ENCODE peak calls at places on chromosomes 1 and 21, in nine cellular contexts. B is A549; O is AG09309; W is AG04450; D is mesothelial cell of epicardium; C is WERI-Rb-1; E is activated CD8-positive, alpha-beta T cell treated with anti-CD3 and anti-CD28 coated beads for 36 hours; X is brain microvascular endothelial cell; N is AG09319. G is an unnamed sample.

GRCh38 chr1:6016191-6016865 is 24.1 kb upstream of the NPHP4 start:
- DNase-seq in B (no peak), O (no peak), W (no peak), D (no peak), C (no peak), E (no peak), X (peak; percentile 52), N (no peak), G (peak; percentile 23)

GRCh38 chr1:42420145-42420544 is 35.7 kb downstream of the ZMYND12 start:
- DNase-seq in B (no peak), O (no peak), W (no peak), D (no peak), C (no peak), E (no peak), X (no peak), N (no peak), G (no peak)

GRCh38 chr1:54883349-54884102 is 3.5 kb downstream of the DHCR24 start:
- DNase-seq in B (no peak), O (no peak), W (no peak), D (no peak), C (no peak), E (no peak), X (no peak), N (no peak), G (peak; percentile 52)

GRCh38 chr1:192809286-192810252 is 730 bp downstream of the RGS2 start:
- DNase-seq in B (peak; percentile 23), O (no peak), W (no peak), D (no peak), C (peak; percentile 11), E (peak; percentile 83), X (peak; percentile 55), N (no peak), G (peak; percentile 47)

GRCh38 chr1:224219011-224219611 is 36.1 kb downstream of the DEGS1 start:
- DNase-seq in B (no peak), O (no peak), W (no peak), D (no peak), C (peak; percentile 8), E (no peak), X (no peak), N (no peak), G (no peak)

GRCh38 chr1:150009604-150010387 is 730 bp downstream of the OTUD7B start:
- DNase-seq in B (peak; percentile 35), O (peak; percentile 49), W (peak; percentile 63), D (no peak), C (peak; percentile 56), E (peak; percentile 83), X (peak; percentile 77), N (peak; percentile 56), G (peak; percentile 87)

GRCh38 chr1:181391297-181391905 is 91.9 kb upstream of the CACNA1E start:
- DNase-seq in B (no peak), O (no peak), W (no peak), D (no peak), C (no peak), E (no peak), X (no peak), N (no peak), G (no peak)

GRCh38 chr21:38503588-38503987 is 5.3 kb upstream of the ERG start:
- DNase-seq in B (no peak), O (no peak), W (no peak), D (no peak), C (no peak), E (no peak), X (peak; percentile 79), N (no peak), G (peak; percentile 14)

GRCh38 chr1:208235983-208236761 is 8.0 kb downstream of the PLXNA2 start:
- DNase-seq in B (no peak), O (no peak), W (no peak), D (no peak), C (no peak), E (peak; percentile 35), X (peak; percentile 59), N (no peak), G (peak; percentile 77)

GRCh38 chr1:1041092-1041503 is 21.2 kb downstream of the AGRN start:
- DNase-seq in B (no peak), O (no peak), W (no peak), D (no peak), C (no peak), E (no peak), X (no peak), N (no peak), G (no peak)

GRCh38 chr1:13828454-13829151 is 128.6 kb downstream of the PRDM2 start:
- DNase-seq in B (peak; percentile 19), O (no peak), W (no peak), D (peak; percentile 52), C (peak; percentile 71), E (peak; percentile 66), X (no peak), N (no peak), G (peak; percentile 47)

GRCh38 chr1:235993652-235994051 is 71.2 kb downstream of the NID1 start:
- DNase-seq in B (no peak), O (no peak), W (no peak), D (no peak), C (no peak), E (no peak), X (no peak), N (no peak), G (no peak)

GRCh38 chr1:235992346-235992745 is 72.5 kb downstream of the NID1 start:
- DNase-seq in B (no peak), O (no peak), W (no peak), D (no peak), C (no peak), E (no peak), X (no peak), N (no peak), G (no peak)

GRCh38 chr1:235992868-235993267 is 72.0 kb downstream of the NID1 start:
- DNase-seq in B (no peak), O (no peak), W (no peak), D (no peak), C (no peak), E (no peak), X (no peak), N (no peak), G (no peak)

GRCh38 chr1:235989105-235989504 is 75.8 kb downstream of the NID1 start:
- DNase-seq in B (no peak), O (no peak), W (no peak), D (no peak), C (no peak), E (no peak), X (no peak), N (no peak), G (no peak)

DNA sequence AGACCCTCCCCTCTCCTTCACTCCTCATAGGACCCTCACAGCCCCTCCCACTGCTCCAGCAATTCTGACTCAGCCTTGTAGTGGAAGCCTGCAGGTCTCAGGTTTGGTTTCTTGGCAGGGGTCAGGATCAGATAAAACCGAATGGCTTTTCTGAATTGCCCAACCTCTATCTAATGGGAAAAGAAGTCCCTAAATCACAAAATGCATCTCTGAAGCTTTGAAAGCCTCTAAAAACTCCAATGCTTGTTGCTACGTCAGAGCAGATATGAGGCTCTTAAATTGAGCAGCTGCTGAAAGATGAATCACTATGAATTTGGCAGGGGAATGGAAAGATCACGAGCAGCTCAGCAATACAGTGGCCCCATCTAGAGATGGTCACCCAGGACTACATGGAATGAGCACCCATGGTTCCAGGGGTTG is 74.5 kb downstream of the NID1 start:
- DNase-seq in B (no peak), O (no peak), W (no peak), D (no peak), C (no peak), E (no peak), X (peak; percentile 63), N (no peak), G (peak; percentile 45)
- TF ChIP-seq CTCF in B (no peak), O (peak; percentile 29), W (no peak), D (no peak), C (no peak), E (no peak), X (no peak), N (no peak), G (no peak)

GRCh38 chr21:42112857-42113256 is 41.7 kb downstream of the UMODL1 start:
- DNase-seq in B (no peak), O (no peak), W (peak; percentile 29), D (no peak), C (no peak), E (no peak), X (peak; percentile 24), N (no peak), G (no peak)

GRCh38 chr21:42114646-42115045 is 43.5 kb downstream of the UMODL1 start:
- DNase-seq in B (no peak), O (no peak), W (no peak), D (no peak), C (peak; percentile 48), E (no peak), X (no peak), N (no peak), G (no peak)

GRCh38 chr21:42112223-42112622 is 41.1 kb downstream of the UMODL1 start:
- DNase-seq in B (no peak), O (no peak), W (no peak), D (no peak), C (no peak), E (no peak), X (no peak), N (no peak), G (no peak)

GRCh38 chr21:42115136-42115683 is 44.1 kb downstream of the UMODL1 start:
- DNase-seq in B (no peak), O (no peak), W (no peak), D (no peak), C (no peak), E (no peak), X (no peak), N (no peak), G (no peak)

GRCh38 chr21:42113926-42114409 is 42.9 kb downstream of the UMODL1 start:
- DNase-seq in B (peak; percentile 32), O (no peak), W (no peak), D (no peak), C (no peak), E (no peak), X (no peak), N (no peak), G (peak; percentile 80)
- TF ChIP-seq CTCF in B (no peak), O (peak; percentile 27), W (peak; percentile 7), D (peak; percentile 18), C (no peak), E (no peak), X (no peak), N (peak; percentile 18), G (peak; percentile 12)

GRCh38 chr1:67551375-67551774 is 121.2 kb upstream of the SERBP1 start:
- DNase-seq in B (no peak), O (no peak), W (no peak), D (no peak), C (no peak), E (no peak), X (no peak), N (no peak), G (no peak)
- TF ChIP-seq CTCF in B (no peak), O (no peak), W (no peak), D (no peak), C (no peak), E (no peak), X (no peak), N (no peak), G (no peak)

DNA sequence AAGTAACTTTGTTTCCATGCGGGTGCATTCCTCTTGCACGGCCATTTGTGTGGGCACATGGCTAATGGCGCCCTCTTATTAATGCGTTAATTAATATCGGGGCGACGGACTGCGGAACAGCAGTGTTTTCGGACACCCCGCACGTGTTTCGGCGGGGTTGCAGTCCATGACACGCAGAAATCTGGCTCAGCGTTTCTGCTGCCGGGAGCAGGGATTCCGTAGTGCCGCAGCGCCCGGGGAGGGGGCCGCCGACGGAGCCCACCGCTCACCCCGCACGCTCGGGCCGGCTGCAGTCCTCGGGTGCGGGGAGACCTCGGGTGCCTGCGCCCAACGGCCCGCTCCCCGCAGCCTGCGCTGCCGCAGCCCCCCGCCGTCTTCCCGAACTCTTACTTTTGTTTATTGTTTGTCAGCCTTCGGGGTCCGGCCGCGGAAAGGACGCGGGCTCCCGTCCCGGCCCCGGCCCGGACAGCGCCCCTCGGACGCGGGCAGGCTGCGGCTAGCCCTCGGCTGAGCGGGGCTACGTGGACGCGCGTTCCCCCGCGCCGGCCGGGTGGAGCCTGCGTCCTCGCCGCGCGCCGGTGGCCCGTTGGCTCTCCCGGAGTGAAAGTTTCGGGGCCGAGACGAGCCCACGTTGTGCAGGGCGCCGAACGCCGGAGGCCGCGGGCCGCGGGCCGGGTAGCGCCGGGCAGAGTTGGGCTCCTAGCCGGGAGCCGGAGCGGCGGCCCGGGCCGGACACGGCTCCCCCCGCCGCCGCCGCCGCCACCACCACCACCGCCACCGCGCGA is 845 bp downstream of the NFIA start:
- DNase-seq in B (no peak), O (no peak), W (no peak), D (peak; percentile 49), C (peak; percentile 8), E (no peak), X (no peak), N (no peak), G (no peak)
- TF ChIP-seq CTCF in B (no peak), O (no peak), W (no peak), D (no peak), C (no peak), E (no peak), X (no peak), N (no peak), G (no peak)

G was measured in foreskin fibroblast.